ENCODE peak calls at places on chromosomes 5 and 9, in four cellular contexts. Z, F, D and I are unnamed samples.

GRCh38 chr9:99238331-99238730 is 16.2 kb downstream of the SEC61B start:
- DNase-seq in Z (no peak), F (no peak), D (no peak), I (no peak)

GRCh38 chr9:37364751-37365360 is 57.6 kb upstream of the GRHPR start:
- DNase-seq in Z (no peak), F (no peak), D (no peak), I (no peak)

GRCh38 chr9:70218767-70219166 is 40.0 kb upstream of the SMC5 start:
- DNase-seq in Z (no peak), F (no peak), D (no peak), I (no peak)

GRCh38 chr5:31536873-31537272 is 4.8 kb downstream of the C5orf22 start:
- DNase-seq in Z (no peak), F (no peak), D (no peak), I (no peak)

GRCh38 chr5:76808142-76808691 is 10.6 kb upstream of the F2RL1 start:
- DNase-seq in Z (peak; percentile 87), F (no peak), D (no peak), I (no peak)

GRCh38 chr5:54305737-54306136 is 4.6 kb downstream of the ARL15 start:
- DNase-seq in Z (no peak), F (no peak), D (no peak), I (no peak)

GRCh38 chr9:34230556-34230955 is 51.7 kb downstream of the UBAP1 start:
- DNase-seq in Z (no peak), F (no peak), D (no peak), I (no peak)

GRCh38 chr5:170791325-170791954 is 7.9 kb downstream of the GABRP start:
- DNase-seq in Z (no peak), F (peak; percentile 21), D (no peak), I (peak; percentile 7)

GRCh38 chr9:33082538-33083326 is 6.3 kb upstream of the SMU1 start:
- DNase-seq in Z (no peak), F (no peak), D (no peak), I (peak; percentile 6)

GRCh38 chr5:132291026-132291425 is 3.2 kb upstream of the SLC22A4 start:
- DNase-seq in Z (no peak), F (no peak), D (no peak), I (no peak)

GRCh38 chr9:120892177-120892747 is 15.3 kb upstream of the PHF19 start:
- DNase-seq in Z (no peak), F (no peak), D (peak; percentile 94), I (no peak)

GRCh38 chr9:136578915-136579637 is 33.2 kb upstream of the NOTCH1 start:
- DNase-seq in Z (no peak), F (peak; percentile 79), D (no peak), I (no peak)

GRCh38 chr5:983238-983524 is 25.4 kb upstream of the NKD2 start:
- DNase-seq in Z (no peak), F (no peak), D (no peak), I (no peak)

GRCh38 chr9:68780735-68781134 is 75.7 kb downstream of the PIP5K1B start:
- DNase-seq in Z (no peak), F (no peak), D (no peak), I (no peak)

GRCh38 chr5:132657676-132658382 is at the start of gene IL13:
- DNase-seq in Z (no peak), F (no peak), D (no peak), I (no peak)

GRCh38 chr5:179128041-179128365 is 67.8 kb downstream of the ZNF354C start:
- DNase-seq in Z (no peak), F (no peak), D (no peak), I (no peak)

GRCh38 chr9:137295313-137296213 is 6.5 kb downstream of the NRARP start:
- DNase-seq in Z (no peak), F (peak; percentile 92), D (no peak), I (no peak)

GRCh38 chr9:13786131-13786530 is 506.6 kb upstream of the MPDZ start:
- DNase-seq in Z (no peak), F (no peak), D (no peak), I (no peak)

GRCh38 chr5:174323878-174324281 is 278.4 kb downstream of the NSG2 start:
- DNase-seq in Z (no peak), F (peak; percentile 61), D (no peak), I (no peak)

GRCh38 chr5:134086215-134086942 is 28.1 kb upstream of the TCF7 start:
- DNase-seq in Z (no peak), F (no peak), D (no peak), I (no peak)

GRCh38 chr5:43121565-43122484 is 1.1 kb downstream of the ZNF131 start:
- DNase-seq in Z (no peak), F (peak; percentile 58), D (no peak), I (peak; percentile 10)

GRCh38 chr5:177491429-177491945 is 5.9 kb downstream of the PDLIM7 start:
- DNase-seq in Z (no peak), F (peak; percentile 97), D (no peak), I (no peak)

GRCh38 chr5:71719092-71719964 is at the start of gene CARTPT:
- DNase-seq in Z (no peak), F (peak; percentile 22), D (no peak), I (no peak)

GRCh38 chr5:60143912-60144311 is 250.4 kb upstream of the PDE4D start:
- DNase-seq in Z (no peak), F (no peak), D (no peak), I (no peak)

GRCh38 chr9:124297553-124297905 is 39.8 kb downstream of the NEK6 start:
- DNase-seq in Z (peak; percentile 62), F (no peak), D (no peak), I (no peak)

GRCh38 chr9:38024036-38024681 is 44.9 kb downstream of the SHB start:
- DNase-seq in Z (no peak), F (no peak), D (no peak), I (no peak)

GRCh38 chr5:129001831-129002626 is 36.7 kb downstream of the SLC27A6 start:
- DNase-seq in Z (no peak), F (no peak), D (no peak), I (no peak)

GRCh38 chr9:35079041-35079425 is 709 bp downstream of the FANCG start:
- DNase-seq in Z (no peak), F (no peak), D (no peak), I (peak; percentile 18)

GRCh38 chr9:6896562-6896961 is 138.8 kb downstream of the KDM4C start:
- DNase-seq in Z (no peak), F (peak; percentile 64), D (no peak), I (no peak)

GRCh38 chr5:154713615-154714125 is 41.5 kb upstream of the LARP1 start:
- DNase-seq in Z (no peak), F (no peak), D (no peak), I (no peak)

GRCh38 chr9:2066312-2067273 is 51.4 kb downstream of the SMARCA2 start:
- DNase-seq in Z (no peak), F (no peak), D (no peak), I (no peak)

GRCh38 chr9:89863837-89864236 is 259.0 kb downstream of the GADD45G start:
- DNase-seq in Z (no peak), F (no peak), D (no peak), I (no peak)

GRCh38 chr5:141994737-141995136 is 18.1 kb downstream of the GNPDA1 start:
- DNase-seq in Z (no peak), F (no peak), D (no peak), I (no peak)

GRCh38 chr9:97479496-97480159 is 21.8 kb upstream of the TMOD1 start:
- DNase-seq in Z (no peak), F (no peak), D (no peak), I (no peak)

GRCh38 chr9:6735422-6735821 is 22.4 kb upstream of the KDM4C start:
- DNase-seq in Z (no peak), F (no peak), D (no peak), I (no peak)

GRCh38 chr5:150317048-150318003 is 14.6 kb upstream of the ARSI start:
- DNase-seq in Z (no peak), F (peak; percentile 31), D (no peak), I (no peak)

GRCh38 chr9:13033959-13034695 is 245.4 kb downstream of the MPDZ start:
- DNase-seq in Z (peak; percentile 49), F (peak; percentile 62), D (no peak), I (no peak)

GRCh38 chr9:69430206-69430605 is 105.2 kb downstream of the ENTREP1 start:
- DNase-seq in Z (no peak), F (no peak), D (no peak), I (no peak)

GRCh38 chr9:131697097-131697496 is 42.8 kb downstream of the RAPGEF1 start:
- DNase-seq in Z (no peak), F (no peak), D (no peak), I (no peak)
- TF ChIP-seq CTCF in Z (peak; percentile 19), F (no peak), D (no peak), I (no peak)

GRCh38 chr5:73977146-73977545 is 351.1 kb downstream of the ARHGEF28 start:
- DNase-seq in Z (no peak), F (no peak), D (no peak), I (no peak)

GRCh38 chr5:73969195-73970059 is 343.4 kb downstream of the ARHGEF28 start:
- DNase-seq in Z (no peak), F (no peak), D (no peak), I (no peak)

GRCh38 chr5:73975855-73976254 is 349.9 kb downstream of the ARHGEF28 start:
- DNase-seq in Z (no peak), F (no peak), D (no peak), I (no peak)

GRCh38 chr5:73973135-73973534 is 347.1 kb downstream of the ARHGEF28 start:
- DNase-seq in Z (no peak), F (no peak), D (no peak), I (no peak)

DNA sequence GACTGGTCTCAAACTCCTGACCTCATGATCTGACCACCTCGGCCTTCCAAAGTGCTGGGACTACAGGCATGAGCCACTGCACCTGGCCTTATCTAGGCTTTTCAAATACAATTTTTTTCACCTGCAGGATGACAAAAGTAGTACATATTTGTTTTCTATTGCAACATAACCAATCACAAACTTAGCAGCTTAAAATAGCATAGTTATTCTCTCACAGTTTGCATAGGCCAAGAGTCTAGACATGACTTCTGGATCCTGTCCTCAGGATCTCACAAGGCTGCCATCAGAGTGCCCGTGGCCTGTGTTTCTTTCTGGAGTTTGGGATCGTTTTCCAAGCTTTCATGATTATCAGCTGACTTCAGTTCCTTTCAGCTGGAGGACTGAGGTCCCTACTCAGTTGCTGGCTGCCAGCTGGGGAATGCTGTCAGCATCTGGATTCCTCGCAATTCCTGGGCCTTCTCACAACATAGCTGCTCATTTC is 348.9 kb downstream of the ARHGEF28 start:
- DNase-seq in Z (no peak), F (no peak), D (no peak), I (no peak)
- TF ChIP-seq GABPA in Z (no peak), F (no peak), D (no peak), I (no peak)

GRCh38 chr9:79302002-79302401 is 269.8 kb upstream of the TLE4 start:
- DNase-seq in Z (no peak), F (no peak), D (no peak), I (no peak)
- TF ChIP-seq POLR2AphosphoS5 in Z (no peak), F (no peak), D (no peak), I (no peak)

DNA sequence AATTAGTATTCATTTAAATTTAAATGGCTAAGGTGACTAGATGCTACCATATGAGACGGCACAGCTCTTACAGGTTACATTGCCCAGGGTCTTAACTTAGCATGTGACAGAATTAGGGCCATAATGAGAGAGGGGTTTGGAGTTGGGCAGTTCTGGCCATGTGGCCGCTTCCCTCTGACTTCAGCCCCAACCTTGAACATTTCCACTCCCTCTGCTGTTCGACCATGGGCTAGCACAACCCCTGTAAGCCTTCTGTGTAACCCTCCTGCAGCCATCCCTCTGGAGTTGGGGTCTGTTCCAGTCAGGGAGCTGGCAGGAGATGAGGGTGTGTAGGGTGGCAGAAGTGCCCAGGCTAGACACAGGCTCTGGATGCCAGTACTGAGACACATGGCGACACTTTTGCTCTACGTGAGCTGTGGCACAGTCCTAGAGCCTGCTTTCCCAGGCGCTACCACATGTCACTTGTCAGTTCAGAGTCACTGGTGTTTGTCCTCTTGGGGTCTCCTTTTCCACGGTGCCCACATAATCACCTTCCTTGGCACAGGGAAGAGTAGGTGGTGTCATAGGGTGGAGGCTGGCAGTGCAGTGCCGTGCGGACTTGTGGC is 128.7 kb upstream of the PITX1 start:
- DNase-seq in Z (no peak), F (peak; percentile 34), D (no peak), I (no peak)
- TF ChIP-seq CTCF in Z (peak; percentile 26), F (peak; percentile 33), D (no peak), I (no peak)